ENCODE peak calls at places on chromosome 5, in six cellular contexts. Z, E, Y, D, B and R are unnamed samples.

GRCh38 chr5:135108569-135108968 is 74.5 kb upstream of the PITX1 start:
- DNase-seq in Z (no peak), E (no peak), Y (no peak), D (no peak), B (no peak), R (no peak)

GRCh38 chr5:135834639-135835529 is at the start of gene SLC25A48:
- DNase-seq in Z (peak; percentile 41), E (peak; percentile 86), Y (peak; percentile 40), D (peak; percentile 76), B (peak; percentile 76), R (peak; percentile 80)

GRCh38 chr5:172502969-172503368 is 48.6 kb upstream of the SH3PXD2B start:
- DNase-seq in Z (no peak), E (no peak), Y (no peak), D (peak; percentile 12), B (no peak), R (peak; percentile 17)

GRCh38 chr5:39016587-39017275 is 57.5 kb downstream of the RICTOR start:
- DNase-seq in Z (no peak), E (no peak), Y (no peak), D (no peak), B (no peak), R (no peak)

GRCh38 chr5:124712724-124713305 is 33.6 kb downstream of the ZNF608 start:
- DNase-seq in Z (no peak), E (no peak), Y (no peak), D (no peak), B (no peak), R (no peak)

GRCh38 chr5:172524573-172525021 is 70.3 kb upstream of the SH3PXD2B start:
- DNase-seq in Z (no peak), E (no peak), Y (no peak), D (peak; percentile 26), B (peak; percentile 33), R (peak; percentile 14)

GRCh38 chr5:107359916-107360234 is 310.9 kb downstream of the EFNA5 start:
- DNase-seq in Z (no peak), E (no peak), Y (no peak), D (no peak), B (no peak), R (no peak)

GRCh38 chr5:135063511-135064234 is 29.6 kb upstream of the PITX1 start:
- DNase-seq in Z (no peak), E (no peak), Y (no peak), D (peak; percentile 51), B (no peak), R (peak; percentile 70)

GRCh38 chr5:68424799-68425537 is 209.4 kb downstream of the PIK3R1 start:
- DNase-seq in Z (no peak), E (no peak), Y (no peak), D (no peak), B (no peak), R (no peak)

GRCh38 chr5:73482383-73483193 is 15.7 kb upstream of the BTF3 start:
- DNase-seq in Z (no peak), E (peak; percentile 23), Y (no peak), D (no peak), B (no peak), R (no peak)

GRCh38 chr5:38465045-38465444 is 91.4 kb downstream of the LIFR start:
- DNase-seq in Z (no peak), E (no peak), Y (no peak), D (no peak), B (no peak), R (no peak)

GRCh38 chr5:87074934-87075541 is 192.6 kb upstream of the RASA1 start:
- DNase-seq in Z (no peak), E (no peak), Y (no peak), D (no peak), B (peak; percentile 40), R (no peak)

GRCh38 chr5:38595149-38595725 is 38.8 kb upstream of the LIFR start:
- DNase-seq in Z (no peak), E (no peak), Y (no peak), D (no peak), B (no peak), R (peak; percentile 58)

GRCh38 chr5:10355071-10355889 is 1.8 kb downstream of the MARCHF6 start:
- DNase-seq in Z (no peak), E (no peak), Y (no peak), D (no peak), B (no peak), R (no peak)

GRCh38 chr5:122192883-122193496 is 63.6 kb downstream of the ZNF474 start:
- DNase-seq in Z (no peak), E (peak; percentile 85), Y (no peak), D (no peak), B (no peak), R (no peak)

GRCh38 chr5:80711938-80712337 is 57.2 kb upstream of the DHFR start:
- DNase-seq in Z (no peak), E (peak; percentile 34), Y (no peak), D (no peak), B (no peak), R (no peak)

GRCh38 chr5:93621340-93621872 is 38.4 kb downstream of the NR2F1 start:
- DNase-seq in Z (peak; percentile 81), E (peak; percentile 70), Y (peak; percentile 53), D (peak; percentile 89), B (peak; percentile 62), R (peak; percentile 86)

GRCh38 chr5:73433982-73434342 is 14.6 kb downstream of the FOXD1 start:
- DNase-seq in Z (no peak), E (no peak), Y (no peak), D (no peak), B (no peak), R (no peak)

GRCh38 chr5:128844354-128844923 is 120.8 kb upstream of the SLC27A6 start:
- DNase-seq in Z (no peak), E (peak; percentile 26), Y (no peak), D (no peak), B (no peak), R (no peak)

GRCh38 chr5:1555011-1555807 is 31.4 kb upstream of the LPCAT1 start:
- DNase-seq in Z (no peak), E (no peak), Y (no peak), D (peak; percentile 92), B (peak; percentile 10), R (no peak)

GRCh38 chr5:2611561-2612096 is 139.8 kb downstream of the IRX2 start:
- DNase-seq in Z (no peak), E (no peak), Y (no peak), D (no peak), B (no peak), R (no peak)

GRCh38 chr5:40676643-40677333 is 2.9 kb upstream of the PTGER4 start:
- DNase-seq in Z (peak; percentile 52), E (peak; percentile 20), Y (no peak), D (no peak), B (no peak), R (no peak)

GRCh38 chr5:149024477-149024876 is 38.4 kb downstream of the SH3TC2 start:
- DNase-seq in Z (no peak), E (no peak), Y (no peak), D (no peak), B (no peak), R (no peak)

GRCh38 chr5:151151793-151152192 is 5.8 kb downstream of the ANXA6 start:
- DNase-seq in Z (no peak), E (no peak), Y (no peak), D (no peak), B (peak; percentile 30), R (no peak)

GRCh38 chr5:16856531-16856930 is 79.6 kb downstream of the MYO10 start:
- DNase-seq in Z (no peak), E (no peak), Y (no peak), D (no peak), B (no peak), R (no peak)

GRCh38 chr5:139711067-139711851 is 63.1 kb downstream of the CXXC5 start:
- DNase-seq in Z (peak; percentile 30), E (peak; percentile 55), Y (no peak), D (no peak), B (peak; percentile 44), R (peak; percentile 87)

GRCh38 chr5:170312666-170313065 is 15.1 kb upstream of the LCP2 start:
- DNase-seq in Z (no peak), E (peak; percentile 52), Y (no peak), D (no peak), B (no peak), R (no peak)

GRCh38 chr5:131109540-131110255 is 55.4 kb downstream of the HINT1 start:
- DNase-seq in Z (no peak), E (peak; percentile 60), Y (no peak), D (no peak), B (no peak), R (no peak)

GRCh38 chr5:116970318-116970717 is 395.7 kb upstream of the SEMA6A start:
- DNase-seq in Z (no peak), E (peak; percentile 6), Y (no peak), D (no peak), B (no peak), R (no peak)

GRCh38 chr5:73487815-73488214 is 10.4 kb upstream of the BTF3 start:
- DNase-seq in Z (no peak), E (no peak), Y (no peak), D (no peak), B (no peak), R (no peak)

GRCh38 chr5:90871356-90871755 is 312.8 kb downstream of the ADGRV1 start:
- DNase-seq in Z (no peak), E (no peak), Y (no peak), D (no peak), B (no peak), R (no peak)
- H3K27ac ChIP-seq in Z (no peak overlapping the region), E (no peak overlapping the region), Y (peak overlapping the region; percentile 45), D (no peak overlapping the region), B (no peak overlapping the region), R (peak overlapping the region; percentile 56)

GRCh38 chr5:88298425-88298824 is 29.8 kb upstream of the TMEM161B start:
- DNase-seq in Z (no peak), E (no peak), Y (no peak), D (no peak), B (no peak), R (no peak)

GRCh38 chr5:88304356-88304755 is 35.7 kb upstream of the TMEM161B start:
- DNase-seq in Z (no peak), E (no peak), Y (no peak), D (no peak), B (no peak), R (no peak)
- TF ChIP-seq CTCF in Z (no peak), E (no peak), Y (no peak), D (no peak), B (no peak), R (no peak)

DNA sequence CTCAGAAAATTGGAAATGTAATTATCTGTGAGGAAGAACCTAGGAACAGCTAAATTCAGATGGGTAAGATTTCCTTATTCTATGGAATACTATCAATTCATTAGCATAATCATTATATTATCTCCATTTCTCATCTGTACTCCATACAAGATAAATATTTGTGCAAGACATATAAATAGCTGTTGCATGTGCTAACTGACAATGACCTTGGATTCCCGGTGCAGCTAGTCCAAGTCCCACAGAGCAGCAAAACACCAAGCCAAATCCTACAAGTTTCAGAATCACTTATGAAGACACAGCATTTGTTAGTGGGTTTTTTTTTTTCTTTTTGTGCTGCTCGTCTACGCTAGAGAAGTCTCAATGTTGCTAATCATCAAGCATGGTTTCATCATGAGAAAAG is 64.8 kb downstream of the NUDT12 start:
- DNase-seq in Z (no peak), E (no peak), Y (no peak), D (no peak), B (no peak), R (no peak)
- H3K9me3 ChIP-seq in Z (peaks cover 9% of the 10 kb centered on the region), E (no peaks in the 10 kb centered on the region), Y (no peaks in the 10 kb centered on the region), D (no peaks in the 10 kb centered on the region), B (peaks cover 2% of the 10 kb centered on the region), R (peaks cover 3% of the 10 kb centered on the region)

DNA sequence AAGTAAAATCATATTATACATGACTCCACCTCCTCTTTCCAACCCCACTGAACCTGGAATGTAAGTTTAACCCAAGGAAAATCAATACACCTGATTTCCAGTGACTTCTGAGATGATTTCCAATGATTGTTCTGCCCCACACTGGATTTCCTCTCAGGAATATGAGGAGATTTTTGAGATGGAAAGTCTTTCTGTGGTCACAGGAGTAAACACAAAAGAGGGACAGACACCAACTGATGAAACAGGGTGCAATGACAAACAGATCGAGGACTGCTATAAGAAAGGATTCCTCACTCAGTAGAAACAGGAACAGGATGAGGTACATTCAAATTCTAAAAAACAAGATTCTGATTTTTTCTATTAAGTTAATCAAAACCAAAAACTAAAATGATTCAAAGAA is 42.2 kb downstream of the DTWD2 start:
- DNase-seq in Z (no peak), E (no peak), Y (no peak), D (no peak), B (no peak), R (no peak)
- H3K27ac ChIP-seq in Z (no peak overlapping the region), E (no peak overlapping the region), Y (no peak overlapping the region), D (no peak overlapping the region), B (no peak overlapping the region), R (no peak overlapping the region)